ENCODE peak calls at places on chromosomes 1 and 21, in five cellular contexts. M is sigmoid colon, Q is stomach, N is thyroid gland, Y is H54. S is an unnamed sample.

GRCh38 chr1:201421041-201421440 is 489 bp downstream of the TNNI1 start:
- DNase-seq in M (no peak), Q (no peak), N (no peak), Y (no peak), S (no peak)

GRCh38 chr1:156951371-156951770 is 30.9 kb downstream of the LRRC71 start:
- DNase-seq in M (no peak), Q (no peak), N (no peak), Y (no peak), S (no peak)

GRCh38 chr1:2307943-2308342 is 79.8 kb downstream of the SKI start:
- DNase-seq in M (no peak), Q (no peak), N (no peak), Y (no peak), S (no peak)

GRCh38 chr1:51622455-51622913 is 5.6 kb downstream of the OSBPL9 start:
- DNase-seq in M (peak), Q (peak), N (peak), Y (peak), S (peak)

GRCh38 chr21:14591882-14592281 is 45.8 kb upstream of the SAMSN1 start:
- DNase-seq in M (no peak), Q (peak), N (peak), Y (no peak), S (no peak)

GRCh38 chr1:180136311-180136967 is 18.2 kb upstream of the QSOX1 start:
- DNase-seq in M (no peak), Q (no peak), N (no peak), Y (no peak), S (peak)

GRCh38 chr1:6801998-6802397 is 16.7 kb downstream of the CAMTA1 start:
- DNase-seq in M (no peak), Q (no peak), N (peak), Y (no peak), S (peak)

GRCh38 chr1:165116732-165117131 is 239.8 kb downstream of the LMX1A start:
- DNase-seq in M (no peak), Q (no peak), N (no peak), Y (peak), S (peak)

GRCh38 chr21:42079939-42080787 is 9.0 kb downstream of the UMODL1 start:
- DNase-seq in M (no peak), Q (no peak), N (no peak), Y (no peak), S (peak)

GRCh38 chr1:206895320-206895719 is 1.9 kb upstream of the IL24 start:
- DNase-seq in M (no peak), Q (no peak), N (no peak), Y (no peak), S (no peak)

GRCh38 chr1:234696986-234697385 is 87.0 kb upstream of the IRF2BP2 start:
- DNase-seq in M (no peak), Q (no peak), N (no peak), Y (no peak), S (peak)

GRCh38 chr1:50272923-50273322 is 150.3 kb downstream of the DMRTA2 start:
- DNase-seq in M (no peak), Q (no peak), N (peak), Y (no peak), S (no peak)
- TF ChIP-seq POLR2A in M (no peak), Q (no peak), N (no peak), Y (no peak), S (no peak)

GRCh38 chr21:44337941-44338895 is 972 bp downstream of the CFAP410 start:
- DNase-seq in M (peak), Q (peak), N (peak), Y (peak), S (peak)

GRCh38 chr21:44335266-44336059 is 3.7 kb downstream of the CFAP410 start:
- DNase-seq in M (no peak), Q (no peak), N (no peak), Y (no peak), S (no peak)

GRCh38 chr21:44337428-44337827 is 1.8 kb downstream of the CFAP410 start:
- DNase-seq in M (no peak), Q (no peak), N (no peak), Y (no peak), S (no peak)

GRCh38 chr21:44334637-44335030 is 4.6 kb downstream of the CFAP410 start:
- DNase-seq in M (no peak), Q (no peak), N (no peak), Y (no peak), S (no peak)

DNA sequence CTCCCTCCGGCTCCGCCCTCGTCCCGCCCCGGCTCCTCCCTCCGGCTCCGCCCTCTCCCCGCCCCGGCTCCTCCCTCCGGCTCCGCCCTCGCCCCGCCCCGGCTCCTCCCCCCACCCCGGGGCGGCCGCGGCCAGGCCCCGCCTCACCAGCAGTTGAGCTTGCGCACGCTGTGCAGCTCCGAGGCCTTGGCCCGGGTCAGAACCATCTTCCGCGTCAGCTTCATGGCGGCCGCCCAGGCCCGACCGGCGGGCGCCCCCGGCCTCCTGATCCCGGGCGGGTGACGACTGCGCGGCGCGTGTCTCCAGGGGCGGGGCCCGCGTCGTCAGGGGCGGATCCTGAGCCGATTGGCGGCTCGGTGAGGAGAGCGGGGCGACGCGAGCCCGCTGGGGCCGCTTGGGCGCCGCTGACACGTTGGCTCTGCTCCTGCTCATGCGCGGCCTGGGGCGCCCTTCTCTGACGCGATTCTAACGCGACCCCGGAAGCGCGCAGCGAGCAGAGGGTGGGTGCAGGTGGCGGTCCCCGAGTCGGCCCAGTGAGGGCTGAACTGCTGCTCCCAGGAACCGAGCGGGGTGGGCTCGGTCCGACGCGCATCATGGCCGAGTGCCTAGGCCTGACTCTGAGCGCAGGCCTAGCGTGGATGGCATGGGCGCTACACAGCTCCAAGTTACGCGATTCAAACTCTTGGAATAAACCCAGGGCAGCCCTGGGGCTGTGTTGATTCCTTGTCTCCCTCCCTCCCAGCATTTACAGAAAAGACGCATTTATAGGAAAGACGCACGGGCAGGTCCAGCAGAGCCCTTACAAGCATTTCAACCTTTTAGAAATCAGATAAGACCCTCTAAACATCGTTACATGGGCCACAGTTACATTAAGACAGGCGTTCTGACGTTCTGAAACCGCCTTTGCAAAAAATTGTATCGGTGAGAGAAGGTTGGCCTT is at the start of gene CFAP410:
- DNase-seq in M (peak), Q (peak), N (peak), Y (peak), S (peak)
- TF ChIP-seq POLR2A in M (peak), Q (peak), N (peak), Y (peak), S (peak)

DNA sequence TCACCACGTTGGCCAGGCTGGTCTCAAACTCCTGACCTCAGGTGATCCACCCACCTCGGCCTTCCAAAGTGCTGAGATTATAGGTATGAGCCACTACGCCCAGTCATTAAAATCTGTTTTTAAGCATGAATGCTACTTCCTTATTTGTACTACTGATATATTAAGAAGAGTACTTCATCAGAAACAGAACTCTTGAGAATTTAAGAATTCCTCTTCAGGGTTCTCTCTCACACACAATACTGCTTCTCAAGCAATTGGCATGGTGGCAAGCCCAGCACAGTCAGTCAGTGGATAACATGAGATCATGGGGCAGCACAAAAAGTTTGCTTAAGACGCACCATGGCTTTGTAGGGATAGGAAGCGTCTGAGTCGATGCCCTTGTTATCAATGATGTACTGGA is 14.1 kb downstream of the CTSS start:
- DNase-seq in M (no peak), Q (no peak), N (no peak), Y (no peak), S (no peak)
- TF ChIP-seq POLR2A in M (no peak), Q (no peak), N (no peak), Y (no peak), S (no peak)

DNA sequence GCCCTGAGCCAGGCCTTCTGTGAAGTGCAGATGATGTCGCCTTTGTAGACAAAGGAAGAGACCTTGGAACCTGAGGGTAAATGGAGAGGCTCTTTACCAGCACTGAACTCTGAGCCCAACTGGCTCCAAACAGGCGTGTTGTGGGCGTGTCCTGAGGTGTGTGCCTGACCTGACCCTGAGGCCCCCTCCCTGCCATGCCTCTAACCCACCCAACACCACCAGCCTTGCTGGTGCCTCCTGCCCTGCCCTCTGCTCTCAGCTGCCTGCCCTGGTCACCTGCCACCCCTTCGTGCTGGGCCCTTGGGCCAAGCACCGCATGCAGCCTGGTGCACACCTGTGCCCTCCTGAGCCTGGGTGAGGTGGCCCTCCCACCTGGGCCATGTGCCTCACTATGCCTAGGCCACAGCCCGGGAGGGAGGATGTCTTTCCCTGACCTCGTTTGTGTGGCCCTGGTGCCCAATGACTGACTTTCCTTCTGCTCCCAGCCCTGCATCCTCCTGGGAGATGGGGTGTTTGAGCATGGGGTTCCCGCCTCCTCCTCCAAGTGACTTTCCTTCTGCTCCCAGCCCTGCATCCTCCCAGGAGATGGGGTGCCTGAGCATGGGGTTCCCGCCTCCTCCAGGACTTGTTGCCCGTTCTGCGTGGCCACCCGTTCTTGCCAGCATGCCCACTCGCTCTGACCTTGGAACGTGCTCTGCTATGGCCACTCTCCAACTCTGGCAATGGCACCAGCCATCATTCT is 157.0 kb downstream of the PCBP3 start:
- DNase-seq in M (no peak), Q (no peak), N (no peak), Y (no peak), S (no peak)
- TF ChIP-seq POLR2A in M (no peak), Q (no peak), N (no peak), Y (no peak), S (no peak)

DNA sequence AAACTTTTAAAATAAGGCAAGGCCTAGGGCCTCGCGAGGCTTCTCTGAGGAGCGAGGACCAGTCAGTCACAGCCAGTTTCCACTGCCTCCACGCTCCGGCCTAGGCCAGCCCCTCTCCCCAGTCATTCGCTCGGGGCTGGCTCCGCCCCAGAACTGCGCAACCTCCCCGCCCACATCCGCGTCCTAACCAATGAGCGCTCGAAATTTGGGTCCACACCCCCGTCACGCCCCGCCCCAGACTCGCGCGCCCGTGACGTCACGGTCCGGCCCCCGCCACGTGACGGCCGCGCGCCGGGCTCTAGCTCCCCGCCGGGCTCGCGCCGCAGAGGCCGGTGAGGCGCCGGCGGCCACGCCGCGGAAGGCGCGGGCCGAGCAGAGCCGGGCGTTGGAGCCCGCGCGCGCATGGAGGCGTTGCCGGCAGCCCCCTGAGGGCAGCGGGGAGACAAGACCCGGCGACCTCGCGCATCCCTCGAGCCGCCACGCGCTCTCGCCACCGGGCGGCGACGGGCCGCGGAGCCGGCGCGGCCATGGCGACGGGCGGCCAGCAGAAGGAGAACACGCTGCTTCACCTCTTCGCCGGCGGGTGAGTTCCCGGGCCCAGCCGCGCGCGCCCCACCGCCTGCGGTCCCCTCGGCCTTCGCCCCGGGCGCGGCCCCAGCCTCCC is at the start of gene SLC25A33:
- DNase-seq in M (peak), Q (peak), N (peak), Y (peak), S (peak)
- TF ChIP-seq POLR2A in M (no peak), Q (no peak), N (peak), Y (peak), S (peak)

GRCh38 chr1:28088168-28088961 is at the start of gene EYA3:
- DNase-seq in M (peak), Q (peak), N (peak), Y (peak), S (peak)
- TF ChIP-seq POLR2A in M (peak), Q (no peak), N (peak), Y (peak), S (peak)

DNA sequence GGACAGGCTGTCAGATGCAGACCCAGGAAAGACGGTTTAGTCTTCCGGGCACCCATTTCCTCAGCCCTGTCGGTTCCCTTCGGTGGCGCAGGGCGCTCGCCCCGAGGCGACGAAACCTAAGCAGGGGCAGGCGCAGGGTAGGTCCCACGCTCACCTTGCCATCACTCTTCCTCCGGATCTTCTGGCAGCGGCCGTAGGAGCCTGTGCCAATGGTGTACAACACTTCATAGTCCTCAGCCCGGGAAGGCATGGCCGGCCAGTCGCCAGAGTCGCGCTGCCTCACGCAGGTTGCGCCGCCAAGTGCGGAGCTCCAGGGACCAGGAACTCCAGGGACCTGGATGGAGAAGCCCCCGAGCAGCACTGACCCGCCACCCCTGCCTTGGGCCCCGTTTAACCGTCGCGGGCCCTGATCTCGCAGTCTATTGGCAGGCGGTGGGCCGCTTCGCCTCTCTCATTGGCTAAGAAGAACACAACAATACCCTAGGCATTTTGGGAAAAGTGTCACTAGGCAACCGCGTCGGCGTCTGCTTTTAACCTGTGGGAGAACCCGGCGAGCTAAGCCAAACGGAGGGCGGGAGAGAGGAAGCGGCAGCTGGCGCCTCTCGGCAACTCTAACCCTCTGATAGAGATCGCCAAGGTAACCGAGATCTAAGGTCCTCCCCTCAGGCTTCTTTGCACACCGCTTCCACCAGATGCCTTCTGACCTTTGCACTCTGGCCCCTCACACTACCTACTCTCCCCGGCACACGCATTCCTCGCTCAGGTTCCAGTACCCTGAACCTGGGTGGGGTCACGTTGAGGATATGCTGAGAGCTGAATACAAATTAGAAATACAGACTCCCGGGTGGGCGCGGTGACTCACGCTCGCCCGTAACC is at the start of gene NEK2:
- DNase-seq in M (peak), Q (peak), N (peak), Y (peak), S (peak)
- TF ChIP-seq POLR2A in M (no peak), Q (no peak), N (no peak), Y (peak), S (no peak)